ENCODE peak calls at places on chromosomes 7 and 10, in ten cellular contexts. K is testis; G is heart left ventricle; B is GM23248; Q is psoas muscle; H is CD4-positive, CD25-positive, alpha-beta regulatory T cell; J is cardiac muscle cell; D is endodermal cell; A is CD8-positive, alpha-beta memory T cell; W is astrocyte. N is an unnamed sample.

GRCh38 chr7:106793015-106793651 is 71.9 kb upstream of the PIK3CG start:
- DNase-seq in K (no peak), G (no peak), B (peak; percentile 30), Q (no peak), H (peak; percentile 59), J (peak; percentile 40), D (peak; percentile 62), A (no peak), W (no peak), N (peak; percentile 33)

GRCh38 chr10:59304521-59305097 is 57.7 kb downstream of the FAM13C start:
- DNase-seq in K (no peak), G (no peak), B (no peak), Q (no peak), H (no peak), J (no peak), D (no peak), A (no peak), W (no peak), N (no peak)

GRCh38 chr10:91127341-91128082 is 93.0 kb upstream of the PCGF5 start:
- DNase-seq in K (no peak), G (no peak), B (no peak), Q (no peak), H (no peak), J (peak; percentile 25), D (no peak), A (no peak), W (no peak), N (no peak)

GRCh38 chr7:64775289-64775688 is 18.9 kb upstream of the ZNF138 start:
- DNase-seq in K (no peak), G (no peak), B (peak; percentile 4), Q (no peak), H (no peak), J (no peak), D (no peak), A (no peak), W (no peak), N (no peak)

GRCh38 chr7:105924950-105925349 is 38.1 kb upstream of the CDHR3 start:
- DNase-seq in K (no peak), G (no peak), B (no peak), Q (no peak), H (peak; percentile 67), J (no peak), D (no peak), A (no peak), W (no peak), N (no peak)

GRCh38 chr10:70369498-70370018 is 12.9 kb downstream of the LRRC20 start:
- DNase-seq in K (no peak), G (no peak), B (no peak), Q (no peak), H (no peak), J (no peak), D (no peak), A (no peak), W (no peak), N (no peak)

GRCh38 chr10:78831457-78831856 is 237.3 kb upstream of the ZMIZ1 start:
- DNase-seq in K (no peak), G (no peak), B (no peak), Q (no peak), H (no peak), J (no peak), D (no peak), A (no peak), W (no peak), N (no peak)

GRCh38 chr7:128697301-128697905 is 25.3 kb downstream of the GARIN1A start:
- DNase-seq in K (peak; percentile 52), G (peak; percentile 50), B (peak; percentile 97), Q (peak; percentile 56), H (peak; percentile 68), J (peak; percentile 76), D (peak; percentile 95), A (no peak), W (peak; percentile 57), N (peak; percentile 79)

DNA sequence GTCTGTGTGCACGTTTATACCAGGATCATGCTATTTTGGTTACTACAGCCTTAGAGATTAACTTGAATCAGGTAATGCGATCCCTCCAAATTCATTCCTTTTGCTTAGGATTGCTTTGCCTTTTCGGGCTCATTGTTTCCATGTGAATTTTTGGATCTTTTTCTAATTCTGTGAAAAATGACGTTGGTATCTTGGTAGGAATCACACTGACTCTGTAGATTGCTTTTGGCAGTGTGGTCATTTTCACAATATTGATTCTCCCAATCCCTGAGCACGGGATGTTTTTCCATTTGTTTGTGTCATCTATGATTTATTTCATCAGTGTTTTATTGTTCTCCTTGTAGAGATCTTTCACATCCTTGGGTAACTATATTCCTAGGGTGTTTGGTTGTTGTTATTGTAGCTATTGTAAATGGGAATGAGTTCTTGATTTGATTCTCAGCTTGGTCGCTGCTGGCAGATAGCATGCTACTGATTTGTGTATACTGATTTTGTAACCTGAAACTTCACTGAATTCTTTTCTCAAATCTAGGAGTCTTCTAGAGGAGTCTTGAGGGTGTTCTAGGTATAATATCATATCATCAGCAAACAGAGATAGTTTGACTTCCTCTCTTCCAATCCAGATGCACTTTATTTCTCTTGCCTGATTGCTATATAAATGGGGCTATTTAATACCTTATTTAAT is 18.2 kb downstream of the SNX8 start:
- DNase-seq in K (no peak), G (no peak), B (no peak), Q (no peak), H (no peak), J (no peak), D (no peak), A (no peak), W (no peak), N (no peak)
- H3K4me3 ChIP-seq in K (no peak overlapping the region), G (no peak overlapping the region), B (no peak overlapping the region), Q (no peak overlapping the region), H (no peak overlapping the region), J (no peak overlapping the region), D (no peak overlapping the region), A (no peak overlapping the region), W (no peak overlapping the region), N (no peak overlapping the region)

DNA sequence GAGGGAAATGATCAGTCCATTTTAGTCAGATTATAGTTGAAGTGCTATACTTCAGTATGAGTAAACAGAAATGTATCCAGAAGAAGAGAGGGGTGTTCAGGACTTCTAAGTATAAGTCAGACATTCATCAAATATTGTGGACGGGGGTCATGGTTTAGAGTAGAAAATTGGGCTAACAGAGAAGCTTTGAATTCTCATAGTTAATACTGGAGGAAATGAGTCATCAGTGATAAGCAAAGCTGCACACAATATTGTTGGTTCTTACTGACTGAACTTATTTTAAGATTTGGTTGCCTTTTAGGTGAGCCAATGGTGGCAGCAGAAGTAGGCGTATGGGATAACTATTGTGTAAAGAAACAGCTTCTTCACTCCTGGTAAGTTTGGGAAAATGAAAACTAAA is 1.7 kb upstream of the SUMF2 start:
- DNase-seq in K (no peak), G (no peak), B (peak; percentile 75), Q (no peak), H (peak; percentile 30), J (peak; percentile 71), D (no peak), A (no peak), W (peak; percentile 91), N (no peak)
- H3K36me3 ChIP-seq in K (no peaks in the 10 kb centered on the region), G (peaks cover 44% of the 10 kb centered on the region), B (peaks cover 37% of the 10 kb centered on the region), Q (peaks cover 5% of the 10 kb centered on the region), H (peaks cover 38% of the 10 kb centered on the region), J (peaks cover 54% of the 10 kb centered on the region), D (peaks cover 64% of the 10 kb centered on the region), A (peaks cover 26% of the 10 kb centered on the region), W (peaks cover 45% of the 10 kb centered on the region), N (peaks cover 64% of the 10 kb centered on the region)

GRCh38 chr10:95431900-95432342 is 129.2 kb downstream of the SORBS1 start:
- DNase-seq in K (no peak), G (peak; percentile 55), B (no peak), Q (no peak), H (no peak), J (no peak), D (no peak), A (no peak), W (no peak), N (no peak)

GRCh38 chr10:95430231-95430951 is 130.8 kb downstream of the SORBS1 start:
- DNase-seq in K (peak; percentile 61), G (no peak), B (peak; percentile 71), Q (no peak), H (peak; percentile 69), J (peak; percentile 74), D (peak; percentile 83), A (peak; percentile 58), W (no peak), N (peak; percentile 49)

GRCh38 chr10:95435548-95436279 is 125.5 kb downstream of the SORBS1 start:
- DNase-seq in K (no peak), G (no peak), B (no peak), Q (no peak), H (no peak), J (no peak), D (no peak), A (no peak), W (no peak), N (no peak)

GRCh38 chr10:95437669-95438068 is 123.5 kb downstream of the SORBS1 start:
- DNase-seq in K (no peak), G (peak; percentile 60), B (no peak), Q (no peak), H (no peak), J (no peak), D (no peak), A (no peak), W (no peak), N (no peak)

DNA sequence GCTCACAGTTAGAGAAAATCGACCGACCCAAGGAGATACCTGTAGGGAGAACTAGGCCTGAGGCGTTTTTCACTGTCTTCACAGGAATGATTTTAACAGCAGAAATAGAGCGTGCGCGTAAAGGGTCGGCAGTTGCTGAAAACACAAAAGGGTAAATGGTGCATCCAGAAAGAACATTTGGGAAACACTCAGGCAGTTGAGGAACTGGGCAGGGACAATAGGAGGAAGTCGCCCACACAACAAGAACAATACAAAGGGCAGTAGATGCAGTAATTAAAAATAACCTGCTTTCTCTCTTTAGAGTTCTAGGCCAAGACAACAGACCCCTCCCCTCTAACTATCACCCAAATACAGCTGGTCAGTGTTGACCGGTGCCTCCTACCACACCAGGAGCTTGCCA is 126.6 kb downstream of the SORBS1 start:
- DNase-seq in K (no peak), G (no peak), B (no peak), Q (no peak), H (no peak), J (no peak), D (no peak), A (no peak), W (no peak), N (no peak)
- H3K4me1 ChIP-seq in K (peaks cover 2% of the 10 kb centered on the region), G (peaks cover 60% of the 10 kb centered on the region), B (no peaks in the 10 kb centered on the region), Q (peaks cover 56% of the 10 kb centered on the region), H (no peaks in the 10 kb centered on the region), J (no peaks in the 10 kb centered on the region), D (peaks cover 3% of the 10 kb centered on the region), A (no peaks in the 10 kb centered on the region), W (peaks cover 3% of the 10 kb centered on the region), N (no peaks in the 10 kb centered on the region)

GRCh38 chr7:157010588-157011332 is at the start of gene MNX1:
- DNase-seq in K (peak; percentile 79), G (no peak), B (no peak), Q (peak; percentile 58), H (peak; percentile 62), J (no peak), D (peak; percentile 95), A (no peak), W (no peak), N (peak; percentile 95)

GRCh38 chr7:157013602-157014549 is 3.4 kb upstream of the MNX1 start:
- DNase-seq in K (no peak), G (no peak), B (no peak), Q (no peak), H (no peak), J (no peak), D (peak; percentile 88), A (no peak), W (no peak), N (no peak)

GRCh38 chr7:157011333-157012112 is 1.1 kb upstream of the MNX1 start:
- DNase-seq in K (no peak), G (no peak), B (no peak), Q (no peak), H (no peak), J (no peak), D (peak; percentile 88), A (no peak), W (no peak), N (no peak)

GRCh38 chr7:157013101-157013500 is 2.6 kb upstream of the MNX1 start:
- DNase-seq in K (no peak), G (no peak), B (no peak), Q (no peak), H (no peak), J (no peak), D (peak; percentile 55), A (no peak), W (no peak), N (no peak)

GRCh38 chr7:157012113-157012547 is 1.7 kb upstream of the MNX1 start:
- DNase-seq in K (no peak), G (no peak), B (no peak), Q (no peak), H (no peak), J (no peak), D (no peak), A (no peak), W (no peak), N (no peak)
- H3K4me3 ChIP-seq in K (no peak overlapping the region), G (no peak overlapping the region), B (no peak overlapping the region), Q (no peak overlapping the region), H (no peak overlapping the region), J (no peak overlapping the region), D (peak overlapping the region; percentile 80), A (no peak overlapping the region), W (no peak overlapping the region), N (peak overlapping the region; percentile 82)

N was measured in HAP-1.